ENCODE peak calls at places on chromosome 15, in nine cellular contexts. M, N, A, K, G, C, U, I and H are unnamed samples.

GRCh38 chr15:67836955-67837354 is 2.9 kb downstream of the RNU6-1 start:
- DNase-seq in G (no peak), K (no peak), U (no peak), N (no peak), M (peak; percentile 29), A (no peak), I (no peak), C (no peak), H (peak; percentile 24)

GRCh38 chr15:35624881-35625280 is 78.9 kb upstream of the DPH6 start:
- DNase-seq in A (peak; percentile 87), M (no peak), C (peak; percentile 19), N (no peak), I (no peak), U (no peak), G (no peak), K (no peak), H (peak; percentile 68)

GRCh38 chr15:63340353-63340752 is 41.3 kb downstream of the CA12 start:
- DNase-seq in G (no peak), C (no peak), U (no peak), N (no peak), K (no peak), M (no peak), A (no peak), I (no peak), H (no peak)

GRCh38 chr15:89660556-89660955 is 5.3 kb upstream of the KIF7 start:
- DNase-seq in C (no peak), G (no peak), K (no peak), M (no peak), A (no peak), I (no peak), U (no peak), N (no peak), H (no peak)

GRCh38 chr15:58962662-58963565 is 24.5 kb upstream of the RNF111 start:
- DNase-seq in M (no peak), G (no peak), K (no peak), A (no peak), U (no peak), I (no peak), C (no peak), N (no peak), H (no peak)

GRCh38 chr15:44710236-44711088 is 661 bp downstream of the PATL2 start:
- DNase-seq in C (no peak), U (no peak), M (peak; percentile 88), K (peak; percentile 43), G (no peak), N (peak; percentile 54), I (no peak), A (peak; percentile 48), H (no peak)

GRCh38 chr15:93018574-93018973 is 70.4 kb downstream of the RGMA start:
- DNase-seq in U (no peak), M (no peak), N (no peak), C (no peak), K (no peak), I (no peak), G (no peak), A (no peak), H (no peak)

GRCh38 chr15:43410572-43411214 is 39.8 kb downstream of the TUBGCP4 start:
- DNase-seq in M (no peak), K (no peak), U (no peak), G (no peak), C (no peak), A (no peak), I (no peak), N (no peak), H (no peak)

GRCh38 chr15:83077487-83078230 is 10.6 kb upstream of the BTBD1 start:
- DNase-seq in N (no peak), M (no peak), I (no peak), A (no peak), G (no peak), U (no peak), K (no peak), C (no peak), H (no peak)

GRCh38 chr15:29815000-29815704 is 7.1 kb downstream of the TJP1 start:
- DNase-seq in U (no peak), C (peak; percentile 20), N (no peak), A (no peak), I (peak; percentile 62), G (no peak), K (no peak), M (no peak), H (peak; percentile 46)

GRCh38 chr15:95565702-95566101 is 764.8 kb upstream of the NR2F2 start:
- DNase-seq in I (no peak), U (no peak), M (no peak), N (no peak), C (no peak), G (no peak), A (no peak), K (no peak), H (no peak)

GRCh38 chr15:29880886-29881285 is 58.6 kb upstream of the TJP1 start:
- DNase-seq in C (no peak), M (no peak), G (no peak), K (no peak), A (no peak), N (no peak), I (no peak), U (no peak), H (no peak)

GRCh38 chr15:58393196-58393790 is 38.5 kb upstream of the LIPC start:
- DNase-seq in N (no peak), G (no peak), C (no peak), K (no peak), A (no peak), U (no peak), M (no peak), I (no peak), H (peak; percentile 50)

GRCh38 chr15:63601727-63602185 is 4.6 kb downstream of the FBXL22 start:
- DNase-seq in U (no peak), K (no peak), G (peak; percentile 75), N (no peak), M (no peak), I (no peak), C (no peak), A (no peak), H (peak; percentile 43)

GRCh38 chr15:63060699-63061098 is 18.2 kb downstream of the TPM1 start:
- DNase-seq in N (peak; percentile 37), M (no peak), A (no peak), U (no peak), G (no peak), K (no peak), C (no peak), I (no peak), H (peak; percentile 76)

GRCh38 chr15:90553248-90553745 is 23.6 kb downstream of the CRTC3 start:
- DNase-seq in N (no peak), K (no peak), G (no peak), C (no peak), A (peak; percentile 53), I (no peak), U (no peak), M (no peak), H (no peak)

DNA sequence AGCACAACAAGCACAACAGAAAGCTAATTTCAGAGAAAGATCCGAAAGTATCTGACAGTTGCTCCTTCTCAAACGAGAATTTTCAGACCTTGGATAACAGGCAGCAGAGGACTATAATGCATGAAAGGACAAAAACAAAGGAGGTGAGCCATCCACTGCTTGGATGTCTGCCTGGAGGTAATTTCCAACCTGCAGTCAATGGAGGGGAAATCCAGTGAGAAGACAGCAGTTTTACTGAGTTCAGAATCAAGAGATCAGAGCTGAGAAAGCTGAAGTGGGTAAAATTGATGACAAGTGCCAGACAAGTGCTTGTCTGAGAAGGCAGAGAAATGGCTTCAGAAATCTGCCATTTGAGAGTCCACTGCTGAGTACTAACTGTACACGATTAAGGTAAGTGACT is 22.1 kb downstream of the UBE3A start:
- DNase-seq in A (no peak), M (no peak), I (peak; percentile 30), N (no peak), K (no peak), C (no peak), G (no peak), U (no peak), H (peak; percentile 69)
- TF ChIP-seq POLR2A in A (no peak), M (no peak), I (no peak), N (no peak), K (no peak), C (no peak), G (no peak), U (no peak), H (no peak)

GRCh38 chr15:99472416-99473145 is 93.2 kb upstream of the MEF2A start:
- DNase-seq in C (no peak), U (no peak), A (no peak), K (no peak), G (no peak), I (no peak), M (no peak), N (no peak), H (no peak)
- TF ChIP-seq CTCF in C (no peak), U (no peak), A (no peak), K (no peak), G (no peak), I (no peak), M (no peak), N (no peak), H (no peak)

GRCh38 chr15:101026686-101027272 is 107.6 kb downstream of the LRRK1 start:
- DNase-seq in C (no peak), G (no peak), M (peak; percentile 74), U (no peak), A (no peak), K (peak; percentile 17), N (no peak), I (no peak), H (no peak)
- H3K36me3 ChIP-seq in C (no peaks in the 10 kb centered on the region), G (peaks cover 76% of the 10 kb centered on the region), M (peaks cover 30% of the 10 kb centered on the region), U (no peaks in the 10 kb centered on the region), A (peaks cover 49% of the 10 kb centered on the region), K (no peaks in the 10 kb centered on the region), N (peaks cover 20% of the 10 kb centered on the region), I (peaks cover 15% of the 10 kb centered on the region), H (no peaks in the 10 kb centered on the region)

GRCh38 chr15:85762756-85763127 is 32.0 kb downstream of the KLHL25 start:
- DNase-seq in U (no peak), A (no peak), G (no peak), C (no peak), I (no peak), N (no peak), K (no peak), M (no peak), H (no peak)
- TF ChIP-seq POLR2A in U (no peak), A (no peak), G (no peak), C (no peak), I (no peak), N (no peak), K (no peak), M (no peak), H (no peak)

GRCh38 chr15:38818156-38818745 is 253.6 kb upstream of the RASGRP1 start:
- DNase-seq in K (no peak), U (no peak), M (no peak), N (no peak), G (no peak), C (no peak), I (no peak), A (no peak), H (no peak)
- TF ChIP-seq CTCF in K (no peak), U (no peak), M (no peak), N (no peak), G (no peak), C (no peak), I (no peak), A (no peak), H (no peak)

DNA sequence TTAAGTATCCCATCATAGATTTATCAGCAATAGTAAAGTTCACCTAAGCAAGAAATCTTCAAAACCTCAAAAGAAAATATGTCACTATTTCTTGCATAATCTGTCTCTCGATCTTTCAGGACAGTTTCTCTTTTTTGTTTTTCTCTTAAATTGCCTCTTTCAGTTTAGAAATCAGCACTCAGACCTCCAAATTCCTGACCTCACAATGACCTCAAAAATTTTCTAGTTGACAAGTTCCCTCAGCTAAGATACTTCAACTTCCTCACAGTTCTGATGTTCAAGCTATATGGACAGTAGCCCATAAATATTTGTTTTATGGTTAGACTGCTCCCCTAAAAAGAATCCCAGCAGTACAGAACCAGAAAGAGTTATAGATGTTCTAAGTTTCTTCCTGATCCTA is 24.1 kb downstream of the SLC24A5 start:
- DNase-seq in K (no peak), U (no peak), I (no peak), A (no peak), G (no peak), M (no peak), C (no peak), N (no peak), H (no peak)
- H3K36me3 ChIP-seq in K (no peaks in the 10 kb centered on the region), U (no peaks in the 10 kb centered on the region), I (no peaks in the 10 kb centered on the region), A (peaks cover 8% of the 10 kb centered on the region), G (no peaks in the 10 kb centered on the region), M (no peaks in the 10 kb centered on the region), C (no peaks in the 10 kb centered on the region), N (no peaks in the 10 kb centered on the region), H (no peaks in the 10 kb centered on the region)